ENCODE peak calls at places on chromosome 2, in five cellular contexts. R is HepG2, W is MM.1S, O is A673, D is IMR-90. A is an unnamed sample.

GRCh38 chr2:120893874-120894584 is 158.4 kb downstream of the GLI2 start:
- DNase-seq in D (no peak), R (no peak), W (no peak), O (no peak), A (no peak)

GRCh38 chr2:101790856-101791255 is 93.3 kb downstream of the MAP4K4 start:
- DNase-seq in W (no peak), R (no peak), D (peak; percentile 74), O (peak; percentile 61), A (no peak)

GRCh38 chr2:164840458-164840929 is 1.1 kb downstream of the COBLL1 start:
- DNase-seq in O (peak; percentile 50), D (no peak), W (peak; percentile 68), R (peak; percentile 91), A (peak; percentile 69)

GRCh38 chr2:228535396-228535795 is 353.9 kb upstream of the SPHKAP start:
- DNase-seq in W (no peak), O (peak; percentile 12), R (peak; percentile 1), D (no peak), A (no peak)

GRCh38 chr2:98876741-98877140 is 59.3 kb downstream of the CRACDL start:
- DNase-seq in O (no peak), D (no peak), W (no peak), R (no peak), A (no peak)

GRCh38 chr2:217223222-217223930 is 363.5 kb upstream of the TNP1 start:
- DNase-seq in O (peak; percentile 90), W (peak; percentile 56), D (peak; percentile 99), R (no peak), A (no peak)

GRCh38 chr2:23283653-23284052 is 101.3 kb upstream of the KLHL29 start:
- DNase-seq in W (no peak), R (no peak), D (peak; percentile 32), O (no peak), A (no peak)

GRCh38 chr2:2021995-2022394 is 277.7 kb upstream of the PXDN start:
- DNase-seq in O (no peak), D (no peak), R (no peak), W (no peak), A (no peak)

GRCh38 chr2:42046819-42047487 is 868 bp upstream of the PKDCC start:
- DNase-seq in D (no peak), O (peak; percentile 87), W (no peak), R (peak; percentile 58), A (peak; percentile 71)

GRCh38 chr2:201182650-201183372 is at the start of gene CASP10:
- DNase-seq in W (peak; percentile 94), R (peak; percentile 94), D (peak; percentile 55), O (peak; percentile 57), A (no peak)

GRCh38 chr2:23593396-23594078 is 208.6 kb downstream of the KLHL29 start:
- DNase-seq in W (no peak), R (no peak), D (no peak), O (no peak), A (no peak)

GRCh38 chr2:128781888-128782385 is 463.3 kb upstream of the HS6ST1 start:
- DNase-seq in R (no peak), W (no peak), D (no peak), O (no peak), A (no peak)

GRCh38 chr2:55511508-55512124 is 7.9 kb upstream of the CFAP36 start:
- DNase-seq in D (peak; percentile 50), O (peak; percentile 64), R (peak; percentile 58), W (no peak), A (no peak)

GRCh38 chr2:187614756-187615155 is 60.5 kb upstream of the TFPI start:
- DNase-seq in R (no peak), O (no peak), W (no peak), D (peak; percentile 58), A (no peak)

GRCh38 chr2:43218221-43218549 is 8.2 kb downstream of the ZFP36L2 start:
- DNase-seq in R (no peak), W (no peak), D (peak; percentile 47), O (no peak), A (peak; percentile 55)

GRCh38 chr2:32715391-32715841 is 87.6 kb downstream of the TTC27 start:
- DNase-seq in O (no peak), R (no peak), W (no peak), D (peak; percentile 15), A (no peak)

GRCh38 chr2:6730821-6731220 is 134.9 kb downstream of the CMPK2 start:
- DNase-seq in W (no peak), R (no peak), D (no peak), O (no peak), A (no peak)

GRCh38 chr2:236498369-236498768 is 71.3 kb upstream of the ACKR3 start:
- DNase-seq in W (no peak), R (no peak), O (no peak), D (peak; percentile 9), A (no peak)

GRCh38 chr2:157473585-157473984 is 29.7 kb upstream of the CYTIP start:
- DNase-seq in W (no peak), R (no peak), D (no peak), O (no peak), A (no peak)

GRCh38 chr2:842151-842792 is 108.4 kb upstream of the SNTG2 start:
- DNase-seq in D (no peak), W (no peak), O (no peak), R (no peak), A (no peak)

GRCh38 chr2:232884001-232884421 is 13.9 kb downstream of the SNORC start:
- DNase-seq in R (no peak), O (no peak), W (no peak), D (no peak), A (no peak)

DNA sequence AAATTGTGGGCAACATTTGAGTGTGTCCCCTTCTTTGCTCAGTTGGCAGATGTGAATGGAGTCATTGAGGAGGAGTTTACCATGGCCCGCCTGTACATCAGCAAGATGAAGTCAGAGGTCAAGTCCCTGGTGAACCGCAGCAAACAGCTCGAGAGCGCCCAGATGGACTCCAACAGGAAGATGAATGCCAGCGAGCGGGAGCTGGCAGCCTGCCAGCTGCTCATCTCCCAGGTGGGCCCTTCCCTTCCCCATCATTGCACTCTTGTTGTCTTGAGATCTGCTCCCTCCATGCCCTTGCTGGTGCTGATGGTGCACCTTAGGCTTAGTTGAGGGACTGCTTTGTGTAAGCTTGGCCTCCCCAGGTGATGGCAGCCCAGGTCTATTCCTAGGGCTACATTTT is 47.5 kb upstream of the LYPD6B start:
- DNase-seq in O (no peak), W (no peak), R (peak; percentile 9), D (no peak), A (no peak)
- H3K4me1 ChIP-seq in O (no peaks in the 10 kb centered on the region), W (no peaks in the 10 kb centered on the region), R (no peaks in the 10 kb centered on the region), D (no peaks in the 10 kb centered on the region), A (no peaks in the 10 kb centered on the region)

DNA sequence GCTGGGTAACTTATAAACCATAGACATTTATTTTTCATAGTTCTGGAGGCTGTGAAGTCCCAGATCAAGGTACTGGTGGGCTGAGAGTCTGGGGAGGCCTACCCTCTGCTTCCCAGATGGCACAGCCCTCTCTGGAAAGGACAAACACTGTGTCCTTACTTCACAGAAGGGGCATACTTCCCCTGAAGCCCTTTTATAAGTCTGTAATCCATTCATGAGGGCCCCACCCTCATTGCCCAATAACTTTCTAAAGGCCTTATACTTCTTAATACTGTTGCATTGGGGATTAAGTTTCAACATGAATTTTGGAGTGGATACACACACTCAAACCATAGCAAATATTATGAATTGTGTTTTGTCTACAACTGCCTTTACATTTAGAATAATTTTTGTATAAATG is 36.0 kb downstream of the ATIC start:
- DNase-seq in R (no peak), O (no peak), D (no peak), W (no peak), A (no peak)
- H3K4me1 ChIP-seq in R (no peaks in the 10 kb centered on the region), O (no peaks in the 10 kb centered on the region), D (no peaks in the 10 kb centered on the region), W (no peaks in the 10 kb centered on the region), A (no peaks in the 10 kb centered on the region)

GRCh38 chr2:105843797-105844374 is 99.2 kb downstream of the NCK2 start:
- DNase-seq in O (no peak), W (no peak), R (peak; percentile 46), D (no peak), A (no peak)
- H3K4me1 ChIP-seq in O (no peaks in the 10 kb centered on the region), W (no peaks in the 10 kb centered on the region), R (peaks cover 22% of the 10 kb centered on the region), D (peaks cover 3% of the 10 kb centered on the region), A (peaks cover 3% of the 10 kb centered on the region)

DNA sequence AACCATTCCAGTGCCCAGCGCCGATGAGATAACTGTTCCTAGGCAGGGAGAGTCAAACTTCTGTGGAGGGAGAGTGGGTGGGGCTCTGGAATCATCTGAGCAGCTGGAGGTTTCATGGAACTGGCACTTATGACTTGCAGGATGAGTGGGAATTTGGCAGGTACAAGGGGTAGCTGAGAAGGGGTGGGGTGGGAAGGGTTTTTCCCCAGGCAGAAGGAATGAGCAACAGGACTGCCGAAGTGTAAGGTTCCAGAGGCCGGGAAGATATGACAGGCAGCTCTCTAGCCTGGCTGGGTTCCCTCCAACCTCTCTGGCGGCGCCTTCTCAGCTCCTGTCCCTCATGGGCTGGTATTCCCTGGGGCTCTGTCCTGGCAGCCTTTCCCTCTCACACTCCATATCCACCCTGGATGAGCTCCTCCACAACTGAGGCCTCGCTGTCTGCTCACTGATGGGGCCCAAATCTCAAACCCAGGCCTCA is 2.5 kb upstream of the TET3 start:
- DNase-seq in W (no peak), D (peak; percentile 53), O (no peak), R (no peak), A (no peak)
- H3K4me1 ChIP-seq in W (peaks cover 15% of the 10 kb centered on the region), D (peaks cover 15% of the 10 kb centered on the region), O (peaks cover 41% of the 10 kb centered on the region), R (peaks cover 64% of the 10 kb centered on the region), A (peaks cover 13% of the 10 kb centered on the region)

DNA sequence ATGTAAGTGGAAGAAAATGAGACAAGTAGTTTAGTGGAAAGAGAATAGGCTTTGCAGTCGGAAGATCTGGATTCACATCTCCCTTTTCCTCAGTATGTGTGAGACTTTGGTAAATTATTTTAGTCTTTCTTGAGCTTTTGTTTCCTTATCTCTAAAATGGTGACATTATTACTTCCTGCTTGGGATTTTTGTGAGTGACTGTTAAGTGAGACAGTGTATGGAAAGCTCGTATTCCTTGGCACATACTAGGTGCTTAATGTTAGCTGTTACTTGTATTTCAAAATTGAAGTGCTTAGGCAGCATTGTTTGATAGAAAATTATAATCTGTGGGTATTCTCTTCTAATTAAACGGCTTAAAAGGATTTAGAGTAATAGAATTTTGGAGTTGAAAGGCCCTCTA is 2.0 kb downstream of the ZNF638 start:
- DNase-seq in R (no peak), O (no peak), W (no peak), D (no peak), A (no peak)
- H3K4me1 ChIP-seq in R (peaks cover 64% of the 10 kb centered on the region), O (peaks cover 29% of the 10 kb centered on the region), W (peaks cover 6% of the 10 kb centered on the region), D (no peaks in the 10 kb centered on the region), A (peaks cover 12% of the 10 kb centered on the region)

A was measured in ovary.